ENCODE peak calls at places on chromosome 10, in ten cellular contexts. Y is astrocyte of the spinal cord; H is fibroblast of pulmonary artery; V is fibroblast of lung; G is AG09319; D is CD4-positive, alpha-beta T cell; O is right lobe of liver; U is mesothelial cell of epicardium; T is stomach; M is dorsolateral prefrontal cortex. K is an unnamed sample.

GRCh38 chr10:63628526-63629362 is 107.5 kb downstream of the REEP3 start:
- DNase-seq in O (peak; percentile 48), G (no peak), V (peak; percentile 46), Y (peak; percentile 54), D (no peak), T (peak; percentile 60), U (peak; percentile 49), M (peak; percentile 53), H (no peak), K (no peak)

GRCh38 chr10:45444976-45445898 is 71.2 kb downstream of the ALOX5 start:
- DNase-seq in T (peak; percentile 59), H (no peak), U (no peak), D (no peak), G (no peak), M (no peak), O (peak; percentile 61), Y (no peak), V (no peak), K (peak; percentile 82)

GRCh38 chr10:28711776-28712175 is 34.5 kb downstream of the BAMBI start:
- DNase-seq in H (no peak), Y (no peak), M (no peak), U (no peak), D (no peak), G (no peak), T (no peak), O (no peak), V (peak; percentile 19), K (no peak)

GRCh38 chr10:129090618-129091366 is 376.2 kb upstream of the MGMT start:
- DNase-seq in T (no peak), O (no peak), U (peak; percentile 36), V (no peak), H (peak; percentile 36), M (no peak), G (no peak), D (no peak), Y (no peak), K (no peak)

GRCh38 chr10:18221882-18222281 is 81.7 kb downstream of the CACNB2 start:
- DNase-seq in G (no peak), T (no peak), Y (no peak), V (no peak), U (no peak), H (no peak), M (no peak), D (no peak), O (no peak), K (no peak)

GRCh38 chr10:21299330-21299729 is 226.2 kb downstream of the SKIDA1 start:
- DNase-seq in D (no peak), M (no peak), U (no peak), G (no peak), Y (no peak), O (no peak), H (no peak), V (no peak), T (no peak), K (no peak)

GRCh38 chr10:71729023-71729649 is 9.6 kb upstream of the C10orf105 start:
- DNase-seq in M (no peak), T (peak; percentile 57), V (no peak), U (peak; percentile 71), Y (no peak), O (peak; percentile 60), G (no peak), D (no peak), H (no peak), K (no peak)

GRCh38 chr10:30435068-30435422 is 1.1 kb downstream of the MAP3K8 start:
- DNase-seq in H (peak; percentile 62), G (no peak), V (peak; percentile 76), O (peak; percentile 56), U (no peak), Y (no peak), M (no peak), D (no peak), T (peak; percentile 39), K (peak; percentile 59)

GRCh38 chr10:81876253-81876731 is 1.3 kb downstream of the NRG3 start:
- DNase-seq in U (no peak), O (no peak), G (no peak), H (peak; percentile 6), M (peak; percentile 65), T (no peak), D (no peak), V (no peak), Y (no peak), K (no peak)

GRCh38 chr10:128026620-128027281 is 99.5 kb downstream of the MKI67 start:
- DNase-seq in G (no peak), T (no peak), M (no peak), H (no peak), Y (no peak), D (no peak), V (peak; percentile 30), U (no peak), O (no peak), K (no peak)

GRCh38 chr10:48454302-48455054 is 148.0 kb downstream of the MAPK8 start:
- DNase-seq in T (peak; percentile 56), Y (no peak), D (no peak), U (peak; percentile 62), V (no peak), M (peak; percentile 41), G (no peak), H (no peak), O (no peak), K (peak; percentile 79)

GRCh38 chr10:106513328-106513727 is 651.2 kb downstream of the SORCS1 start:
- DNase-seq in V (peak; percentile 25), U (no peak), M (no peak), D (no peak), T (no peak), H (peak; percentile 45), G (no peak), O (no peak), Y (peak; percentile 27), K (no peak)

GRCh38 chr10:6473430-6473829 is 106.6 kb downstream of the PRKCQ start:
- DNase-seq in H (no peak), T (no peak), D (peak; percentile 25), M (no peak), O (no peak), U (no peak), Y (no peak), V (no peak), G (no peak), K (no peak)

GRCh38 chr10:47406870-47407648 is 23.0 kb upstream of the ZNF488 start:
- DNase-seq in U (no peak), H (peak; percentile 62), G (no peak), T (peak; percentile 57), Y (peak; percentile 79), O (no peak), D (no peak), V (peak; percentile 88), M (no peak), K (no peak)

GRCh38 chr10:33391611-33392010 is 57.1 kb upstream of the NRP1 start:
- DNase-seq in D (no peak), V (peak; percentile 34), Y (no peak), H (no peak), O (no peak), T (no peak), U (no peak), G (no peak), M (no peak), K (no peak)

GRCh38 chr10:32167450-32167849 is 111.2 kb upstream of the KIF5B start:
- DNase-seq in U (no peak), V (no peak), G (no peak), Y (no peak), T (no peak), M (no peak), H (no peak), D (no peak), O (no peak), K (no peak)

GRCh38 chr10:90871279-90871760 is 454 bp upstream of the RPP30 start:
- DNase-seq in T (no peak), Y (peak; percentile 90), G (no peak), O (no peak), D (peak; percentile 18), H (peak; percentile 84), U (no peak), M (peak; percentile 62), V (peak; percentile 88), K (no peak)
- TF ChIP-seq CTCF in T (no peak), Y (peak; percentile 72), G (peak; percentile 57), O (peak; percentile 10), D (peak; percentile 38), H (peak; percentile 66), U (peak; percentile 54), M (peak; percentile 64), V (peak; percentile 70), K (peak; percentile 66)

GRCh38 chr10:103612462-103613365 is 119.2 kb downstream of the NEURL1 start:
- DNase-seq in O (no peak), V (peak; percentile 82), U (no peak), H (peak; percentile 80), D (no peak), T (no peak), Y (peak; percentile 53), M (peak; percentile 90), G (no peak), K (no peak)
- TF ChIP-seq CTCF in O (no peak), V (peak; percentile 23), U (no peak), H (peak; percentile 26), D (no peak), T (no peak), Y (no peak), M (no peak), G (no peak), K (no peak)

GRCh38 chr10:58712982-58713381 is 200.3 kb downstream of the BICC1 start:
- DNase-seq in O (no peak), Y (no peak), V (no peak), D (no peak), G (no peak), U (no peak), M (no peak), T (no peak), H (no peak), K (no peak)
- TF ChIP-seq CTCF in O (no peak), Y (peak; percentile 29), V (peak; percentile 32), D (no peak), G (peak; percentile 19), U (peak; percentile 30), M (no peak), T (no peak), H (peak; percentile 43), K (peak; percentile 46)

DNA sequence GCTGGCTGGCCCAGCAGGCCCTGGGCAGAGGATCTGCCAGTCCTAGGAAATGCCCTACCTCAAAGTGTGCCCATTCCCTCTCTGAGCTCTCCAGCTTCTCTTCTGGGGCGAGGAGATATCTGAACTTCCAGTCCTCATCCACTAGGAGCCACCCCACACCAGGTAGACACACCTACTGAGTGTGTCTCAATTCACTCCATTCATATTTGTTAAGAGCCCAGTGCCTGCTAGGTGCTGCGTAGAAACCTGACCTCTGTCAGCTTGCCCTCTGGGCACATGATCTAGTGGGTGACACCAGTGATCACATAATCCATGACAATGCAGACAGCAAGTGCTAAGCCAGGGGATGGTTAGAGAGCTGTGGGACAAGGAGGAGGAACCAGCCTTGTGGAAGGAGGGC is 81.5 kb downstream of the COL13A1 start:
- DNase-seq in M (no peak), Y (no peak), G (no peak), D (no peak), T (peak; percentile 37), H (no peak), O (peak; percentile 47), V (no peak), U (no peak), K (no peak)
- TF ChIP-seq CTCF in M (no peak), Y (peak; percentile 5), G (no peak), D (no peak), T (no peak), H (no peak), O (peak; percentile 90), V (no peak), U (no peak), K (no peak)

K was measured in osteocyte.